ENCODE peak calls at places on chromosomes 1 and 21, in five cellular contexts. One of them, this sample, is unnamed.

GRCh38 chr1:237864338-237865244 is 26.1 kb downstream of the ZP4 start:
- DNase-seq in neural progenitor cell: peak
- DNase-seq in MM.1S: peak
- DNase-seq in A549: peak
- DNase-seq in PC-3: peak
- DNase-seq in this sample: peak

GRCh38 chr1:55723001-55723400 is 507.8 kb upstream of the USP24 start:
- DNase-seq in A549: no peak
- DNase-seq in PC-3: no peak
- DNase-seq in neural progenitor cell: no peak
- DNase-seq in MM.1S: no peak
- DNase-seq in this sample: no peak

GRCh38 chr1:87942165-87942564 is 613.5 kb downstream of the LMO4 start:
- DNase-seq in neural progenitor cell: no peak
- DNase-seq in PC-3: no peak
- DNase-seq in MM.1S: no peak
- DNase-seq in A549: no peak
- DNase-seq in this sample: no peak

GRCh38 chr1:28046716-28047115 is 41.7 kb downstream of the EYA3 start:
- DNase-seq in PC-3: no peak
- DNase-seq in MM.1S: no peak
- DNase-seq in A549: no peak
- DNase-seq in neural progenitor cell: no peak
- DNase-seq in this sample: no peak

GRCh38 chr21:32442566-32443318 is 30.2 kb downstream of the EVA1C start:
- DNase-seq in neural progenitor cell: no peak
- DNase-seq in PC-3: peak
- DNase-seq in A549: no peak
- DNase-seq in MM.1S: no peak
- DNase-seq in this sample: no peak

GRCh38 chr1:99645699-99646531 is at the start of gene PALMD:
- DNase-seq in A549: peak
- DNase-seq in neural progenitor cell: peak
- DNase-seq in MM.1S: no peak
- DNase-seq in PC-3: peak
- DNase-seq in this sample: peak

GRCh38 chr1:74467786-74468377 is 44.5 kb downstream of the LRRC53 start:
- DNase-seq in MM.1S: no peak
- DNase-seq in PC-3: peak
- DNase-seq in neural progenitor cell: no peak
- DNase-seq in A549: no peak
- DNase-seq in this sample: no peak

GRCh38 chr1:1253972-1254666 is 7.6 kb upstream of the C1QTNF12 start:
- DNase-seq in A549: no peak
- DNase-seq in neural progenitor cell: no peak
- DNase-seq in MM.1S: no peak
- DNase-seq in PC-3: no peak
- DNase-seq in this sample: no peak

GRCh38 chr1:159829822-159830455 is 3.3 kb downstream of the SLAMF8 start:
- DNase-seq in A549: no peak
- DNase-seq in MM.1S: no peak
- DNase-seq in PC-3: no peak
- DNase-seq in neural progenitor cell: no peak
- DNase-seq in this sample: peak

GRCh38 chr1:199033709-199034108 is 394.9 kb downstream of the PTPRC start:
- DNase-seq in PC-3: no peak
- DNase-seq in A549: no peak
- DNase-seq in neural progenitor cell: no peak
- DNase-seq in MM.1S: no peak
- DNase-seq in this sample: no peak

GRCh38 chr1:113534130-113534817 is 144.0 kb downstream of the MAGI3 start:
- DNase-seq in MM.1S: no peak
- DNase-seq in PC-3: no peak
- DNase-seq in neural progenitor cell: peak
- DNase-seq in A549: no peak
- DNase-seq in this sample: peak

GRCh38 chr1:27435566-27436203 is 43.3 kb downstream of the GPR3 start:
- DNase-seq in MM.1S: peak
- DNase-seq in neural progenitor cell: no peak
- DNase-seq in PC-3: no peak
- DNase-seq in A549: no peak
- DNase-seq in this sample: no peak

GRCh38 chr1:33563702-33564101 is 91.3 kb downstream of the ZSCAN20 start:
- DNase-seq in A549: no peak
- DNase-seq in PC-3: no peak
- DNase-seq in MM.1S: no peak
- DNase-seq in neural progenitor cell: no peak
- DNase-seq in this sample: no peak

GRCh38 chr1:15282038-15282437 is 35.0 kb downstream of the FHAD1 start:
- DNase-seq in A549: no peak
- DNase-seq in PC-3: no peak
- DNase-seq in neural progenitor cell: no peak
- DNase-seq in MM.1S: no peak
- DNase-seq in this sample: no peak

GRCh38 chr1:160104520-160104885 is 6.1 kb upstream of the IGSF8 start:
- DNase-seq in MM.1S: no peak
- DNase-seq in A549: no peak
- DNase-seq in PC-3: no peak
- DNase-seq in neural progenitor cell: no peak
- DNase-seq in this sample: no peak

GRCh38 chr1:62082456-62083363 is 111.9 kb upstream of the L1TD1 start:
- DNase-seq in neural progenitor cell: peak
- DNase-seq in MM.1S: peak
- DNase-seq in A549: peak
- DNase-seq in PC-3: peak
- DNase-seq in this sample: peak

GRCh38 chr1:22803833-22804232 is 93.2 kb downstream of the EPHB2 start:
- DNase-seq in MM.1S: no peak
- DNase-seq in A549: no peak
- DNase-seq in neural progenitor cell: no peak
- DNase-seq in PC-3: no peak
- DNase-seq in this sample: peak

GRCh38 chr21:41228006-41228370 is 60.0 kb downstream of the BACE2 start:
- DNase-seq in MM.1S: no peak
- DNase-seq in neural progenitor cell: no peak
- DNase-seq in PC-3: no peak
- DNase-seq in A549: no peak
- DNase-seq in this sample: no peak

DNA sequence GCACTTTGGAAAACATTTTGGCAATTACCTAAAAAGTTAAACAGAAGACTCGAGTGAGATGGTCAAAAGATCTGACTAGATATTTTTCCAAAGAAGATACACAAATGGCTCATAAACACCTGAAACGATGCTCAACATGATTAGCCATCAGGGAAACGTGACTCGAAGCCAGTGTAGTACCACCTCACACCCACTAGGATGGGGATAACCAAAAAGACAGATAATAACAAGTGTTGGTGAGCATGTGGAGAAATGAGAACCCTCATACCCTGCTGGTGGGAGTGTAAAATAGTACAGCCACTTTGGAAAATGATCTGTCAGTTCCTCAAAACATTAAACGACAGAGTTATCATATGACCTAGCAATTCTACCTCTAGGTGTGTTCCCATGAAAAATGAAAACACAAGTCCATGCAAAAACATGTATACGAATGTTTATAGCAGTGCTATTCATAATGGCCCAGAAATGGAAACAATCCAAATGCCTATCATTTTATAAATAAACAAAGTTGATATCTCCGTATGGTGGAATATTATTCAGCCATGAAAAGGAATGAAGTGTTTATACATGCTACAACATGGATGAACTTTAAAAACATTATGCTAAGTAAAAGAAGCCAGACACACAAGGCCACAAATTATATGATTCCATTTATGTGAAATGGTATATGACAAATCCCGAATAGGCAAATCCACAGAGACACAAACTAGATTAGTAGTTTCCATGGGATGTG is 625.2 kb downstream of the KIF26B start:
- DNase-seq in neural progenitor cell: no peak
- DNase-seq in A549: no peak
- DNase-seq in MM.1S: no peak
- DNase-seq in PC-3: peak
- DNase-seq in this sample: no peak
- TF ChIP-seq CTCF in neural progenitor cell: peak
- TF ChIP-seq CTCF in A549: no peak
- TF ChIP-seq CTCF in MM.1S: no peak
- TF ChIP-seq CTCF in PC-3: peak
- TF ChIP-seq CTCF in this sample: no peak

GRCh38 chr1:6860401-6860800 is 75.1 kb downstream of the CAMTA1 start:
- DNase-seq in neural progenitor cell: no peak
- DNase-seq in A549: no peak
- DNase-seq in PC-3: no peak
- DNase-seq in MM.1S: no peak
- DNase-seq in this sample: peak
- H3K4me2 ChIP-seq in neural progenitor cell: no peak
- H3K4me2 ChIP-seq in A549: peak
- H3K4me2 ChIP-seq in PC-3: no peak
- H3K4me2 ChIP-seq in MM.1S: no peak
- H3K4me2 ChIP-seq in this sample: no peak

GRCh38 chr1:91024501-91025119 is 2.8 kb upstream of the ZNF644 start:
- DNase-seq in MM.1S: no peak
- DNase-seq in A549: no peak
- DNase-seq in neural progenitor cell: no peak
- DNase-seq in PC-3: no peak
- DNase-seq in this sample: no peak

GRCh38 chr1:91022518-91022929 is 689 bp upstream of the ZNF644 start:
- DNase-seq in neural progenitor cell: peak
- DNase-seq in A549: no peak
- DNase-seq in PC-3: no peak
- DNase-seq in MM.1S: no peak
- DNase-seq in this sample: no peak

GRCh38 chr1:91026320-91026719 is 4.5 kb upstream of the ZNF644 start:
- DNase-seq in neural progenitor cell: no peak
- DNase-seq in A549: no peak
- DNase-seq in MM.1S: peak
- DNase-seq in PC-3: peak
- DNase-seq in this sample: no peak

GRCh38 chr1:91021686-91022517 is at the start of gene ZNF644:
- DNase-seq in neural progenitor cell: peak
- DNase-seq in A549: peak
- DNase-seq in PC-3: peak
- DNase-seq in MM.1S: peak
- DNase-seq in this sample: peak

GRCh38 chr1:91026777-91027176 is 4.9 kb upstream of the ZNF644 start:
- DNase-seq in neural progenitor cell: no peak
- DNase-seq in A549: no peak
- DNase-seq in PC-3: peak
- DNase-seq in MM.1S: peak
- DNase-seq in this sample: peak
- TF ChIP-seq CTCF in neural progenitor cell: no peak
- TF ChIP-seq CTCF in A549: no peak
- TF ChIP-seq CTCF in PC-3: peak
- TF ChIP-seq CTCF in MM.1S: peak
- TF ChIP-seq CTCF in this sample: peak

DNA sequence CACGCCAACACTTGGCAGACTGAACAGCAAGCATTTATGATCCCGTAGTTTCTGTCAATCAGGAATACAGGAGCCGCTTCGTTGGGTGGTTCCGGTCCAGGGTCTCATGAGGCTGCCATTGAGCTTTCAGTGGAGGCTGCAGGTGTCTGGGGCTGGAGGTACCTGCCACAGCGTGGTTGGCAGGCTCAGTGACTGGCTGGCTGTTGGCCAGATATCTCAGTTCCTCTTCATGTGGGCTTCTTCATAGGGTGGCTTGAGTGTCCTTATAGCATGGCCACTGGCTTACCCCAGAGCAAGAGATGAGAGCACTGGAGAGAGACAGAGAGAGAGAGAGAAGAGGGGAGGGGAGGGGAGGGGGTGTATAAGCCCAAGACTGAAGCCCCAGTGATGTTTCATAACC is 29.3 kb downstream of the PIK3CD start:
- DNase-seq in neural progenitor cell: no peak
- DNase-seq in A549: no peak
- DNase-seq in PC-3: no peak
- DNase-seq in MM.1S: no peak
- DNase-seq in this sample: no peak
- H3K4me2 ChIP-seq in neural progenitor cell: no peak
- H3K4me2 ChIP-seq in A549: no peak
- H3K4me2 ChIP-seq in PC-3: no peak
- H3K4me2 ChIP-seq in MM.1S: no peak
- H3K4me2 ChIP-seq in this sample: no peak

GRCh38 chr1:157982111-157982510 is 11.3 kb upstream of the KIRREL1 start:
- DNase-seq in A549: no peak
- DNase-seq in neural progenitor cell: no peak
- DNase-seq in PC-3: no peak
- DNase-seq in MM.1S: no peak
- DNase-seq in this sample: no peak
- TF ChIP-seq CTCF in A549: no peak
- TF ChIP-seq CTCF in neural progenitor cell: no peak
- TF ChIP-seq CTCF in PC-3: no peak
- TF ChIP-seq CTCF in MM.1S: no peak
- TF ChIP-seq CTCF in this sample: no peak

GRCh38 chr1:210373878-210374599 is 45.3 kb downstream of the HHAT start:
- DNase-seq in A549: peak
- DNase-seq in neural progenitor cell: peak
- DNase-seq in MM.1S: peak
- DNase-seq in PC-3: peak
- DNase-seq in this sample: peak
- H3K4me2 ChIP-seq in A549: peak
- H3K4me2 ChIP-seq in neural progenitor cell: peak
- H3K4me2 ChIP-seq in MM.1S: peak
- H3K4me2 ChIP-seq in PC-3: peak
- H3K4me2 ChIP-seq in this sample: no peak

This sample was measured in fibroblast of lung.